ENCODE peak calls at places on chromosomes 6 and 20, in four cellular contexts. P is cardiac muscle cell, D is tibial artery, V is Panc1. W is an unnamed sample.

GRCh38 chr6:44762496-44762895 is 375.0 kb downstream of the CDC5L start:
- DNase-seq in P (no peak), D (no peak), V (no peak), W (no peak)

GRCh38 chr6:56509031-56509430 is 133.7 kb downstream of the DST start:
- DNase-seq in V (no peak), D (no peak), P (no peak), W (no peak)

GRCh38 chr6:168095171-168095691 is 16.2 kb upstream of the FRMD1 start:
- DNase-seq in D (no peak), V (no peak), P (no peak), W (no peak)

GRCh38 chr6:41346435-41346834 is 11.0 kb downstream of the NCR2 start:
- DNase-seq in D (no peak), V (no peak), P (no peak), W (no peak)

GRCh38 chr6:136831873-136832562 is 9.6 kb downstream of the PEX7 start:
- DNase-seq in D (no peak), P (no peak), V (no peak), W (no peak)

GRCh38 chr20:50330504-50331313 is 140.1 kb downstream of the CEBPB start:
- DNase-seq in V (no peak), D (no peak), P (no peak), W (no peak)

GRCh38 chr6:116545661-116546060 is at the start of gene TRAPPC3L:
- DNase-seq in P (no peak), V (no peak), D (no peak), W (no peak)

GRCh38 chr6:31738048-31738979 is 1.5 kb upstream of the MSH5 start:
- DNase-seq in P (peak; percentile 24), D (no peak), V (no peak), W (peak; percentile 87)

GRCh38 chr6:143196525-143197225 is 136.0 kb downstream of the AIG1 start:
- DNase-seq in P (no peak), V (no peak), D (no peak), W (no peak)

DNA sequence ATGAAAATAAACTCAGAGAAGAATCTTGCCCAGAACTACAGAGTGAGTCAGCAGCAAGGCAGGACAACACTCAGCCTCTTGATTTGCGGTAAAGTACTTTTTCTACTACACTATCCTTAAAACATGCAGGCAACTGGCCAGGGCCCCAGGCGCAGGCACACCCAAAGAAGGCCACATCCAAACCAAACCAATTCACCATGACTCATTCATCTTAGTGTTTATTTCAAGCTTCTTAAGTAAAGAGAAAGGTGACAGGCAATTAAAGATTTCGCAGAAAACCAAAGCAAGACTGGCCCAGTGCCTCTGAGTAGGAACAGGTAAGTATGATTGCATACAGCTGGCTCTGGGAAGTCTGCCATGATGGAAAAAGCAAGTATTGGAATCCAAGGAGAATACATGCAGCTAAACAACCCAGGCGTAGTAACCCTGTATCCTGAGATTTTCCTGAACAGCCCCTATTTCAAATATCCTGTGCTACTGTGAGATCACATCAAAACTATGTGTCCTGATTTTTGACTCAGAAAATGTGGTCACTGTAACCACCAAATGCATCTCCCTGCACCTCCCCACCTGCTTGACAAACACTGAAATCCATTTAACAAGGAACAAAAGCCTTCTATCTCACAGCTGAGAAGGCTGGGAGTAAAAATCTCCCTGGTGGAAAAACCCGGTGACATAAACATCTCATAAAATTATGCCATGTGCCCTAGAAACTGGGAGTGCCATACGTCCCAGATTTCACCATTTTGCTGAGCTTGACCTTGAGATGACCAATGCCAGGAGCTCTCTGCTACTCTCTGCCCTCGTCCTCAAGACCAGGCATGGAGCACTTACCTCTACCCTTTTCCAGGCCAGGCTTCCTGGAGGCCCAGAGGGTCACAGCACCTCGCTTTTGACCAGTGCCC is 12.4 kb downstream of the WFDC3 start:
- DNase-seq in V (peak; percentile 99), P (no peak), D (peak; percentile 97), W (peak; percentile 92)
- H3K4me3 ChIP-seq in V (no peak overlapping the region), P (no peak overlapping the region), D (no peak overlapping the region), W (no peak overlapping the region)

GRCh38 chr6:70956191-70956450 is 739 bp downstream of the B3GAT2 start:
- DNase-seq in D (no peak), P (no peak), V (no peak), W (no peak)
- TF ChIP-seq CTCF in D (no peak), P (no peak), V (peak; percentile 72), W (peak; percentile 2)

GRCh38 chr6:106273087-106273486 is 52.5 kb downstream of the ATG5 start:
- DNase-seq in V (no peak), P (no peak), D (no peak), W (no peak)
- H3K4me3 ChIP-seq in V (no peak overlapping the region), P (no peak overlapping the region), D (no peak overlapping the region), W (no peak overlapping the region)

GRCh38 chr20:18190466-18191233 is 53.0 kb downstream of the KAT14 start:
- DNase-seq in D (no peak), V (no peak), P (no peak), W (no peak)
- TF ChIP-seq CTCF in D (no peak), V (no peak), P (no peak), W (no peak)

DNA sequence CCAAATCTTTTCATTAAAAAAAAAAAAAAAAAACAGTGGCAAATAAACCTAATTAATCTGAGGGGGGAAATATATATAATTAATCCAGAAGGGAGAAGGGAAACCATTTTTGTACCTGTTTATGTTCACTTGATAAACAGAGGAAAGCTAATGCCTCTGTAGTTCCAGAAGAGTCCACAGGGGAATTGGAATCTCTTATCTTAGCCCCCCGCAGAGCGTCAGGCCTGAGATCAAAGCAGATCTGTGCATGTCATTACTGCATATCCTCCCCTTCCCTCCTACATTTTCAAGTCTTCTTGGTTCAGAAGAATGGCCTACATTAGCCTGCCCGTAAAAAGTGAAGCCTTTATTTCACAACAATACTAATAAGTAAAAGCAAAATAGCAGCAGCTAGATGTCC is 157.2 kb downstream of the PTPRT start:
- DNase-seq in V (no peak), D (no peak), P (no peak), W (no peak)
- H3K4me3 ChIP-seq in V (no peak overlapping the region), D (no peak overlapping the region), P (no peak overlapping the region), W (no peak overlapping the region)

W was measured in epithelial cell of proximal tubule.